ENCODE peak calls at places on chromosomes 3 and 15, in six cellular contexts. G is lower leg skin; R is CD8-positive, alpha-beta T cell; I is dorsolateral prefrontal cortex; M is transverse colon; H is epithelial cell of esophagus. B is an unnamed sample.

GRCh38 chr3:129971368-129972052 is 3.0 kb upstream of the TRH start:
- DNase-seq in G (no peak), R (no peak), I (no peak), M (no peak), H (no peak), B (no peak)

GRCh38 chr3:24177201-24177600 is 232.1 kb downstream of the NR1D2 start:
- DNase-seq in G (no peak), R (no peak), I (no peak), M (no peak), H (peak), B (no peak)

GRCh38 chr3:63061449-63061848 is 186.2 kb upstream of the CADPS start:
- DNase-seq in G (no peak), R (no peak), I (no peak), M (no peak), H (no peak), B (no peak)

GRCh38 chr3:105401691-105402149 is 35.0 kb downstream of the ALCAM start:
- DNase-seq in G (no peak), R (no peak), I (no peak), M (no peak), H (peak), B (no peak)

GRCh38 chr3:194687638-194688206 is 2.0 kb downstream of the FAM43A start:
- DNase-seq in G (no peak), R (peak), I (peak), M (peak), H (peak), B (peak)

GRCh38 chr3:124674336-124674735 is 55.9 kb upstream of the UMPS start:
- DNase-seq in G (no peak), R (no peak), I (no peak), M (no peak), H (no peak), B (no peak)

GRCh38 chr15:66692808-66693596 is 9.0 kb upstream of the SMAD6 start:
- DNase-seq in G (no peak), R (no peak), I (no peak), M (no peak), H (peak), B (no peak)

GRCh38 chr3:27160146-27160545 is 209.0 kb downstream of the NEK10 start:
- DNase-seq in G (no peak), R (no peak), I (no peak), M (no peak), H (no peak), B (no peak)

GRCh38 chr3:63724987-63725386 is 72.5 kb downstream of the SNTN start:
- DNase-seq in G (no peak), R (no peak), I (no peak), M (no peak), H (peak), B (no peak)

GRCh38 chr3:186722457-186722856 is 5.3 kb downstream of the KNG1 start:
- DNase-seq in G (no peak), R (no peak), I (no peak), M (no peak), H (peak), B (no peak)

GRCh38 chr15:60551781-60552161 is 72.8 kb upstream of the ICE2 start:
- DNase-seq in G (no peak), R (no peak), I (no peak), M (no peak), H (peak), B (no peak)

GRCh38 chr15:91865486-91865885 is 12.0 kb downstream of the SLCO3A1 start:
- DNase-seq in G (no peak), R (no peak), I (no peak), M (no peak), H (no peak), B (no peak)

GRCh38 chr3:170049146-170050000 is 11.6 kb downstream of the GPR160 start:
- DNase-seq in G (no peak), R (no peak), I (no peak), M (peak), H (peak), B (no peak)

GRCh38 chr3:120418866-120419490 is 31.8 kb downstream of the FSTL1 start:
- DNase-seq in G (no peak), R (peak), I (peak), M (peak), H (peak), B (no peak)

GRCh38 chr3:133540896-133541674 is 32.4 kb upstream of the CDV3 start:
- DNase-seq in G (no peak), R (no peak), I (no peak), M (peak), H (peak), B (no peak)

GRCh38 chr3:141950572-141951493 is 74.4 kb downstream of the ATP1B3 start:
- DNase-seq in G (no peak), R (no peak), I (no peak), M (no peak), H (no peak), B (no peak)

GRCh38 chr3:71725279-71725991 is at the start of gene EIF4E3:
- DNase-seq in G (no peak), R (peak), I (peak), M (peak), H (peak), B (peak)

GRCh38 chr3:189974372-189974771 is 146.3 kb downstream of the P3H2 start:
- DNase-seq in G (no peak), R (no peak), I (no peak), M (no peak), H (no peak), B (no peak)

GRCh38 chr3:52054689-52055511 is 1.5 kb downstream of the DUSP7 start:
- DNase-seq in G (no peak), R (no peak), I (no peak), M (peak), H (peak), B (no peak)

GRCh38 chr3:24725514-24726255 is 231.0 kb upstream of the THRB start:
- DNase-seq in G (no peak), R (no peak), I (no peak), M (no peak), H (peak), B (no peak)

GRCh38 chr3:9536212-9536611 is 17.4 kb downstream of the LHFPL4 start:
- DNase-seq in G (no peak), R (no peak), I (no peak), M (no peak), H (no peak), B (no peak)

GRCh38 chr3:61725851-61726333 is 164.5 kb downstream of the PTPRG start:
- DNase-seq in G (no peak), R (no peak), I (no peak), M (no peak), H (peak), B (no peak)

GRCh38 chr15:52527898-52528464 is 699 bp downstream of the MYO5A start:
- DNase-seq in G (no peak), R (peak), I (no peak), M (peak), H (peak), B (no peak)

GRCh38 chr3:196323723-196324122 is 5.7 kb upstream of the DYNLT2B start:
- DNase-seq in G (no peak), R (no peak), I (no peak), M (no peak), H (no peak), B (no peak)

GRCh38 chr3:55750525-55750924 is 263.4 kb upstream of the WNT5A start:
- DNase-seq in G (no peak), R (no peak), I (no peak), M (peak), H (peak), B (no peak)

GRCh38 chr15:95850837-95851236 is 479.7 kb upstream of the NR2F2 start:
- DNase-seq in G (no peak), R (no peak), I (no peak), M (no peak), H (no peak), B (no peak)

GRCh38 chr3:161567962-161568361 is 71.4 kb downstream of the OTOL1 start:
- DNase-seq in G (no peak), R (no peak), I (no peak), M (no peak), H (no peak), B (no peak)
- TF ChIP-seq CTCF in G (no peak), R (no peak), I (no peak), M (no peak), H (no peak), B (no peak)

DNA sequence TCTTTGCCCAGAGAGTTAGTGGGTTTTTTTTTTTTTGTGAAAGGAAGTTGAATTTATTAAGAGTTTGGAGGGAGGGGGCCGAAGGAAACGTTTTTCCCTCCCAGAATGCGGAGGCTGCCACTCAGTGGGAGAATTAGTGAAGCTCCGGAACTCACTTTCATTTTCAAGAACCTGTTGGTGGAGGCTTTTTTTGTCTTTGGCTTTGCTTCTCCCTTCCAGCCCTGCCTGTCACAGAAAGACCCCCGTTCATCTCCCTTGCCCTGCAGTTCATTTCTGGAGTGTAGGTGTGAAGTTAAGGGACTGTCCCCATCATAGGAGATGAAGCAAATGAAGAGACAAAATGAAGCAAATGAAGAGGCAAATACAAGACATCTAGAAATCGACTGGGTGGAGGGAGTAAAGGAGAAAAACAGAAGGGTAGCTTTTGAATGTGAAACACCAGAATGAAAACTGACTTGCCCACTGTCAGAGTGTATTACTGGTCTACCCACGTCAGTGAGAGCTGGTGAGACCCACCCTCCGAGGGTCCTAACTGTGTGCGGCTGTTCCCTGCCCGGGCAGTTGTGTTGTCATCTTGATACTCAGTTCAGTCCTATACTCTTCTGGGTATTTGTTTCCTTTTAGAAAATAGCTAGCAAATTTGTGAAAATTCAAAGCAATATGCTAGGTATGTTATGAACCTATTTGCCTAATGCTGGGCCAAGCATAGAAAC is 91.5 kb downstream of the ITPR1 start:
- DNase-seq in G (no peak), R (no peak), I (no peak), M (peak), H (no peak), B (no peak)
- TF ChIP-seq CTCF in G (no peak), R (no peak), I (no peak), M (peak), H (no peak), B (no peak)

GRCh38 chr3:178845446-178846118 is 226.0 kb downstream of the ZMAT3 start:
- DNase-seq in G (no peak), R (no peak), I (no peak), M (no peak), H (no peak), B (no peak)
- TF ChIP-seq CTCF in G (no peak), R (no peak), I (no peak), M (no peak), H (no peak), B (no peak)

GRCh38 chr3:134677196-134677986 is 26.6 kb upstream of the KY start:
- DNase-seq in G (no peak), R (no peak), I (no peak), M (no peak), H (no peak), B (no peak)
- TF ChIP-seq CTCF in G (no peak), R (no peak), I (no peak), M (peak), H (peak), B (peak)

DNA sequence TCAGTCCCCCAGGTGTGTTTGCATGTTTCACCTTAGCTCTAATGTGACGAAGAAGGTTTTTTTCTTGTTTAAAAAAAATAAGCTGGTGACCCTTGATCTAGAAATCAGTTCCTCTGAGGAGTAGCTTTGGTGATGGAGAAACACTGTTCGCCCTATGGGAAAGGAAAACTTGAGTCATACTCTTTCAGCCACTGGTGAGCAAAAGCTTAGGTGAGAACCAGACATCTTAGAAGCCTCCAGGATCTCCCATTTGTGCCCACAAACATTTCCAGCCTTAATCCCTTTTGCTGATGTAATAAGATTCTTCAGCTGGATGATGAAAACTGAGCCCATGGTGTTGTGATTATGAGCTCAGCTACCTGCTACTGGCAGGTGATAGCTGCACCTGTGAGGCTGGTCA is 37.8 kb downstream of the SLC27A2 start:
- DNase-seq in G (no peak), R (no peak), I (no peak), M (no peak), H (peak), B (no peak)
- TF ChIP-seq CTCF in G (no peak), R (no peak), I (no peak), M (no peak), H (no peak), B (no peak)

GRCh38 chr15:100934735-100935134 is 15.6 kb downstream of the LRRK1 start:
- DNase-seq in G (no peak), R (no peak), I (no peak), M (no peak), H (no peak), B (no peak)
- TF ChIP-seq CTCF in G (no peak), R (no peak), I (no peak), M (no peak), H (no peak), B (no peak)

B was measured in D721Med.